ENCODE peak calls at places on chromosomes 1 and 21, in nine cellular contexts. D is lower lobe of right lung; X is mesenchymal stem cell; S is right atrium auricular region; M is adipocyte; R is CD4-positive, CD25-positive, alpha-beta regulatory T cell; O is thyroid gland; E is MM.1S; A is astrocyte. I is an unnamed sample.

GRCh38 chr1:154669464-154670282 is 61.7 kb upstream of the ADAR start:
- DNase-seq in D (peak; percentile 80), X (peak; percentile 81), S (peak; percentile 73), M (peak; percentile 77), R (peak; percentile 41), O (peak; percentile 82), E (peak; percentile 95), A (peak; percentile 59), I (peak; percentile 62)

GRCh38 chr1:12376236-12377064 is 146.6 kb downstream of the VPS13D start:
- DNase-seq in D (no peak), X (no peak), S (no peak), M (no peak), R (no peak), O (no peak), E (no peak), A (no peak), I (no peak)

GRCh38 chr1:14915356-14916054 is 238.0 kb upstream of the TMEM51 start:
- DNase-seq in D (no peak), X (peak; percentile 60), S (no peak), M (peak; percentile 68), R (no peak), O (peak; percentile 63), E (peak; percentile 46), A (no peak), I (peak; percentile 47)

GRCh38 chr1:31152181-31152768 is 86.8 kb upstream of the PUM1 start:
- DNase-seq in D (no peak), X (peak; percentile 93), S (no peak), M (peak; percentile 89), R (no peak), O (no peak), E (no peak), A (peak; percentile 45), I (no peak)

GRCh38 chr1:63592536-63593302 is 492 bp upstream of the PGM1 start:
- DNase-seq in D (no peak), X (no peak), S (no peak), M (peak; percentile 59), R (no peak), O (no peak), E (peak; percentile 70), A (no peak), I (no peak)

GRCh38 chr1:48873944-48874343 is 97.3 kb upstream of the BEND5 start:
- DNase-seq in D (no peak), X (no peak), S (no peak), M (peak; percentile 88), R (no peak), O (no peak), E (no peak), A (no peak), I (no peak)

GRCh38 chr1:61233121-61233659 is 150.8 kb downstream of the NFIA start:
- DNase-seq in D (no peak), X (no peak), S (no peak), M (no peak), R (no peak), O (peak; percentile 37), E (no peak), A (no peak), I (no peak)

GRCh38 chr1:56073614-56074356 is 505.6 kb downstream of the PLPP3 start:
- DNase-seq in D (no peak), X (peak; percentile 88), S (peak; percentile 90), M (peak; percentile 91), R (no peak), O (peak; percentile 61), E (no peak), A (peak; percentile 89), I (no peak)

GRCh38 chr1:21966247-21967000 is 10.4 kb upstream of the CELA3B start:
- DNase-seq in D (no peak), X (peak; percentile 44), S (no peak), M (peak; percentile 54), R (no peak), O (no peak), E (no peak), A (peak; percentile 46), I (no peak)

GRCh38 chr1:4585216-4585615 is 69.2 kb upstream of the AJAP1 start:
- DNase-seq in D (no peak), X (no peak), S (no peak), M (no peak), R (no peak), O (peak; percentile 27), E (peak; percentile 31), A (no peak), I (peak; percentile 2)

GRCh38 chr1:157147906-157148717 is 9.9 kb upstream of the ETV3 start:
- DNase-seq in D (no peak), X (peak; percentile 22), S (no peak), M (no peak), R (no peak), O (no peak), E (peak; percentile 82), A (peak; percentile 25), I (no peak)

GRCh38 chr21:16588433-16588860 is 858.7 kb downstream of the USP25 start:
- DNase-seq in D (peak; percentile 48), X (peak; percentile 73), S (peak; percentile 84), M (peak; percentile 91), R (no peak), O (peak; percentile 84), E (no peak), A (peak; percentile 90), I (no peak)

GRCh38 chr1:84701366-84701765 is 11.1 kb upstream of the SSX2IP start:
- DNase-seq in D (no peak), X (no peak), S (no peak), M (no peak), R (no peak), O (no peak), E (no peak), A (no peak), I (peak; percentile 18)

GRCh38 chr1:83497563-83497962 is 501.4 kb downstream of the TTLL7 start:
- DNase-seq in D (no peak), X (peak; percentile 24), S (no peak), M (peak; percentile 48), R (no peak), O (peak; percentile 30), E (no peak), A (no peak), I (no peak)

GRCh38 chr21:42421018-42421793 is 17.5 kb downstream of the UBASH3A start:
- DNase-seq in D (no peak), X (no peak), S (no peak), M (no peak), R (no peak), O (no peak), E (no peak), A (no peak), I (no peak)
- H3K27me3 ChIP-seq in D (peaks cover 6% of the 10 kb centered on the region), X (peaks cover 40% of the 10 kb centered on the region), S (no peaks in the 10 kb centered on the region), M (peaks cover 61% of the 10 kb centered on the region), R (no peaks in the 10 kb centered on the region), O (no peaks in the 10 kb centered on the region), E (peaks cover 95% of the 10 kb centered on the region), A (peaks cover 15% of the 10 kb centered on the region), I (no peaks in the 10 kb centered on the region)

DNA sequence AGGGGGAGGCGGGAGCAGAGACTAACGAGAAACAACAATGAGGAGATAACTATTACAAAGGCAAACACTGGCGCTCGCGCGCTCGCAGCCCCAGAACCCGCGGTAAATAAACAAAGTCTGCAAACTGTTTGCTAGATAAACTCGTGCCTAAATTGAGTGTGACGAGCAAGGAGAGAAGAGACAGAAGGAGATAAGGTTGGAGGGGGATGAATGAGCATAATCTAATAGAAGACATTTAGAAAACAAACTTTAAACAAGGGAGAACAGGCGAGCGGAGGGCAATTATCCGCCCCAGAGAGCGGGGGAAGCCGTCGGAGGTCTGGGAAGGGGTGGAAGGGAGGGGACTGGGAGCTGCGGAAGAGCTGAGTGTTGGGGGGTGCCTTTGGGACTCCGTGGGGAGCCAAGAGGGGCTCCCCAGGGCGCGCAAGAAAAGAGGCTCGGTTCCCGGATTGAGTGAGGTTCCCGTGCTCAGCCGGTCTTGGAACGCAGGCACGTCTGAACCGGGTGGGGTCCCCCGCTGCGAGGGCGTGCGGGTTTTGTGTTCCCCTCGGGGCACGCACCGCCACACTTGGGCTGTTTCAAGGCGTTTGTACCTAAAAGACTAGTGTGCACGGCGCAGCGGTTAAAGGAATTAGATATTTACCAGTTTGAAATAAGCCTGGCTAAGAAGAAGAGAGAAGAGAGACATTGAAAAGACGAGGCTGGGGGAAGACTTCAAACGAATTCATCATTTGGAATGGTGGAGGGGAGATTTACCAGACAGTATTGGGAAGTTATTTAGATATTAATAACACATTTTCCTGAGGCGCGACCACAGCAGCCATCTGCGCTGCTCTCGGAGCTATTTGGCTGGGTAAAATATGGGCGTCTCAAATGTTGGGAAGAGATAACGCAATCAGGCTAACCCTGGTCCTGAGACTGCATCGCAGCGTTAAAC is 10.6 kb downstream of the PAX7 start:
- DNase-seq in D (no peak), X (no peak), S (no peak), M (no peak), R (no peak), O (no peak), E (no peak), A (no peak), I (no peak)
- H3K27me3 ChIP-seq in D (peaks cover 100% of the 10 kb centered on the region), X (peaks cover 98% of the 10 kb centered on the region), S (peaks cover 80% of the 10 kb centered on the region), M (peaks cover 73% of the 10 kb centered on the region), R (peaks cover 36% of the 10 kb centered on the region), O (peaks cover 43% of the 10 kb centered on the region), E (peaks cover 98% of the 10 kb centered on the region), A (peaks cover 87% of the 10 kb centered on the region), I (peaks cover 9% of the 10 kb centered on the region)

GRCh38 chr1:44057293-44057692 is 26.0 kb upstream of the SLC6A9 start:
- DNase-seq in D (no peak), X (no peak), S (no peak), M (no peak), R (no peak), O (no peak), E (no peak), A (no peak), I (no peak)

GRCh38 chr1:44061857-44062256 is 30.6 kb upstream of the SLC6A9 start:
- DNase-seq in D (no peak), X (no peak), S (no peak), M (no peak), R (no peak), O (no peak), E (no peak), A (no peak), I (no peak)

GRCh38 chr1:44060830-44061267 is 29.6 kb upstream of the SLC6A9 start:
- DNase-seq in D (no peak), X (no peak), S (no peak), M (no peak), R (no peak), O (no peak), E (no peak), A (no peak), I (no peak)

GRCh38 chr1:44059956-44060355 is 28.7 kb upstream of the SLC6A9 start:
- DNase-seq in D (no peak), X (no peak), S (no peak), M (no peak), R (no peak), O (no peak), E (no peak), A (no peak), I (no peak)

DNA sequence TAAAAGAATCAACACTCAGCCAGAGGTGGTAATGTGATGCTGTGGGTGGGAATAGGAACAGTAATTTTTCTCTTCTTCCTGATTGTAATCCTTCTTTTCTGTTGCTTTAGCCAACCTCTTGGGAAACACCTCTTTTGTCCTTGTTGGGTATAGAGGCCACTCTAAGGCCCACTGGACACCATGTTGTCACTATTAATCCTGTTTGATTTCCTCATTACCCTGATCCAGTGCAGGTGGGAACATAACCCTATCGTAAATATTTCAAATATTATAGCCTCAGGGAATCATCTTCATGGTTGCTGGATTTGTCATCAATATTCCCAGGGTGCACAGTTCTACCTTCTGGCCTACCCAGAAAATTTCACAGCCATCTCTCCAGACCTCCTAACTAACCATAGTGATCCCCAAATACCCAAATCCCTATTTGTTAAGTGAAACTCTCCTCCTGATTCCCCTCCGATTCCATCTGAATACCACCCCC is 28.0 kb upstream of the SLC6A9 start:
- DNase-seq in D (no peak), X (no peak), S (no peak), M (no peak), R (no peak), O (no peak), E (no peak), A (no peak), I (no peak)
- H3K27me3 ChIP-seq in D (no peaks in the 10 kb centered on the region), X (peaks cover 7% of the 10 kb centered on the region), S (no peaks in the 10 kb centered on the region), M (no peaks in the 10 kb centered on the region), R (peaks cover 3% of the 10 kb centered on the region), O (no peaks in the 10 kb centered on the region), E (no peaks in the 10 kb centered on the region), A (peaks cover 5% of the 10 kb centered on the region), I (no peaks in the 10 kb centered on the region)

GRCh38 chr21:41725421-41726021 is 41.3 kb downstream of the RIPK4 start:
- DNase-seq in D (no peak), X (no peak), S (no peak), M (no peak), R (no peak), O (peak; percentile 45), E (no peak), A (no peak), I (no peak)
- H3K27me3 ChIP-seq in D (peaks cover 34% of the 10 kb centered on the region), X (peaks cover 15% of the 10 kb centered on the region), S (no peaks in the 10 kb centered on the region), M (peaks cover 17% of the 10 kb centered on the region), R (no peaks in the 10 kb centered on the region), O (no peaks in the 10 kb centered on the region), E (peaks cover 91% of the 10 kb centered on the region), A (no peaks in the 10 kb centered on the region), I (no peaks in the 10 kb centered on the region)

I was measured in naive thymus-derived CD4-positive, alpha-beta T cell.